ENCODE peak calls at places on chromosome 2, in five cellular contexts. One of them, this sample, is unnamed.
A peak's percentile ranks its signal among the peaks of the same experiment; 100 is the strongest.

GRCh38 chr2:230907361-230908093 is 17.5 kb downstream of the GPR55 start:
- DNase-seq in ovary: no peak
- DNase-seq in stomach: peak; percentile 9
- DNase-seq in tibial nerve: no peak
- DNase-seq in SK-N-SH: no peak
- DNase-seq in this sample: peak; percentile 54

GRCh38 chr2:148981350-148981749 is 57.1 kb upstream of the LYPD6B start:
- DNase-seq in ovary: no peak
- DNase-seq in stomach: no peak
- DNase-seq in tibial nerve: no peak
- DNase-seq in SK-N-SH: no peak
- DNase-seq in this sample: no peak

GRCh38 chr2:229910832-229911412 is 10.9 kb downstream of the TRIP12 start:
- DNase-seq in ovary: no peak
- DNase-seq in stomach: no peak
- DNase-seq in tibial nerve: no peak
- DNase-seq in SK-N-SH: peak; percentile 42
- DNase-seq in this sample: no peak

GRCh38 chr2:47198985-47199451 is 43.9 kb upstream of the STPG4 start:
- DNase-seq in ovary: no peak
- DNase-seq in stomach: no peak
- DNase-seq in tibial nerve: no peak
- DNase-seq in SK-N-SH: no peak
- DNase-seq in this sample: no peak

GRCh38 chr2:186612555-186613440 is 22.9 kb downstream of the ITGAV start:
- DNase-seq in ovary: no peak
- DNase-seq in stomach: no peak
- DNase-seq in tibial nerve: no peak
- DNase-seq in SK-N-SH: no peak
- DNase-seq in this sample: no peak

GRCh38 chr2:187188783-187189631 is 259.0 kb downstream of the CALCRL start:
- DNase-seq in ovary: no peak
- DNase-seq in stomach: no peak
- DNase-seq in tibial nerve: no peak
- DNase-seq in SK-N-SH: no peak
- DNase-seq in this sample: no peak

GRCh38 chr2:101768480-101769077 is 71.1 kb downstream of the MAP4K4 start:
- DNase-seq in ovary: no peak
- DNase-seq in stomach: no peak
- DNase-seq in tibial nerve: no peak
- DNase-seq in SK-N-SH: no peak
- DNase-seq in this sample: no peak

GRCh38 chr2:236088368-236089057 is 79.7 kb downstream of the GBX2 start:
- DNase-seq in ovary: no peak
- DNase-seq in stomach: no peak
- DNase-seq in tibial nerve: no peak
- DNase-seq in SK-N-SH: no peak
- DNase-seq in this sample: no peak

GRCh38 chr2:168189835-168190426 is 57.5 kb downstream of the STK39 start:
- DNase-seq in ovary: no peak
- DNase-seq in stomach: no peak
- DNase-seq in tibial nerve: no peak
- DNase-seq in SK-N-SH: no peak
- DNase-seq in this sample: no peak

GRCh38 chr2:176149484-176150337 is 1.6 kb upstream of the HOXD4 start:
- DNase-seq in ovary: no peak
- DNase-seq in stomach: peak; percentile 17
- DNase-seq in tibial nerve: no peak
- DNase-seq in SK-N-SH: no peak
- DNase-seq in this sample: no peak

GRCh38 chr2:37797081-37797480 is 125.6 kb upstream of the CDC42EP3 start:
- DNase-seq in ovary: no peak
- DNase-seq in stomach: no peak
- DNase-seq in tibial nerve: no peak
- DNase-seq in SK-N-SH: no peak
- DNase-seq in this sample: no peak

GRCh38 chr2:73891276-73891901 is 1.4 kb upstream of the ACTG2 start:
- DNase-seq in ovary: no peak
- DNase-seq in stomach: no peak
- DNase-seq in tibial nerve: no peak
- DNase-seq in SK-N-SH: no peak
- DNase-seq in this sample: peak; percentile 64

GRCh38 chr2:151333083-151333482 is 24.3 kb upstream of the TNFAIP6 start:
- DNase-seq in ovary: no peak
- DNase-seq in stomach: no peak
- DNase-seq in tibial nerve: no peak
- DNase-seq in SK-N-SH: no peak
- DNase-seq in this sample: no peak

GRCh38 chr2:135904590-135904989 is 28.3 kb upstream of the MCM6 start:
- DNase-seq in ovary: no peak
- DNase-seq in stomach: no peak
- DNase-seq in tibial nerve: no peak
- DNase-seq in SK-N-SH: no peak
- DNase-seq in this sample: no peak

GRCh38 chr2:241218131-241219029 is 29.9 kb downstream of the ANO7 start:
- DNase-seq in ovary: peak; percentile 56
- DNase-seq in stomach: peak; percentile 55
- DNase-seq in tibial nerve: no peak
- DNase-seq in SK-N-SH: peak; percentile 88
- DNase-seq in this sample: no peak

GRCh38 chr2:173216668-173217067 is 138.0 kb upstream of the CDCA7 start:
- DNase-seq in ovary: no peak
- DNase-seq in stomach: no peak
- DNase-seq in tibial nerve: no peak
- DNase-seq in SK-N-SH: no peak
- DNase-seq in this sample: no peak
- TF ChIP-seq CTCF in ovary: no peak
- TF ChIP-seq CTCF in stomach: no peak
- TF ChIP-seq CTCF in tibial nerve: no peak
- TF ChIP-seq CTCF in SK-N-SH: no peak
- TF ChIP-seq CTCF in this sample: peak; percentile 14

DNA sequence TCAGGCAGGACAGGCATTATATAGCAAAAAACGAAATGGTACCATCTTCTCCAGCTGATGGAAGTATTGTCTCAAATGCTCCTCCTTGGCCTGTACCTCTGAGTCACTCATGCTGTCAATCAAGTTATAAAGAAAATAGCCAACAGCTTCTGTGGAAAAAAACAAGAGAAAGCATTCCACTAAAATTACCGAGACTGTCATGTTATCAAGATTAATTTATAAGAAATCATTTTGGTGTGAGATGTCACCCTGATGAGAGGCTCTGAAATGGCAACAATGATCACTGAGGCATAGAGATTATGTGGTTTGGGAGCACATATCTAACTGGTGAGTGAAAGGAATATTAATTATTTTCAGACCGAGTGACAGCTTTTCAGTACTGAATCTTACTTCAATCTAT is 47.4 kb downstream of the LRPPRC start:
- DNase-seq in ovary: no peak
- DNase-seq in stomach: no peak
- DNase-seq in tibial nerve: no peak
- DNase-seq in SK-N-SH: no peak
- DNase-seq in this sample: no peak
- TF ChIP-seq EP300 in ovary: no peak
- TF ChIP-seq EP300 in stomach: no peak
- TF ChIP-seq EP300 in tibial nerve: no peak
- TF ChIP-seq EP300 in SK-N-SH: no peak
- TF ChIP-seq EP300 in this sample: no peak

GRCh38 chr2:12606472-12607000 is 110.2 kb upstream of the TRIB2 start:
- DNase-seq in ovary: no peak
- DNase-seq in stomach: no peak
- DNase-seq in tibial nerve: no peak
- DNase-seq in SK-N-SH: peak; percentile 70
- DNase-seq in this sample: no peak
- TF ChIP-seq CTCF in ovary: no peak
- TF ChIP-seq CTCF in stomach: no peak
- TF ChIP-seq CTCF in tibial nerve: no peak
- TF ChIP-seq CTCF in SK-N-SH: peak; percentile 46
- TF ChIP-seq CTCF in this sample: no peak

GRCh38 chr2:237603718-237604362 is 13.3 kb upstream of the RAB17 start:
- DNase-seq in ovary: no peak
- DNase-seq in stomach: no peak
- DNase-seq in tibial nerve: no peak
- DNase-seq in SK-N-SH: no peak
- DNase-seq in this sample: no peak
- TF ChIP-seq EP300 in ovary: no peak
- TF ChIP-seq EP300 in stomach: no peak
- TF ChIP-seq EP300 in tibial nerve: peak; percentile 49
- TF ChIP-seq EP300 in SK-N-SH: no peak
- TF ChIP-seq EP300 in this sample: no peak

GRCh38 chr2:110904410-110905148 is 172.2 kb downstream of the ACOXL start:
- DNase-seq in ovary: no peak
- DNase-seq in stomach: no peak
- DNase-seq in tibial nerve: no peak
- DNase-seq in SK-N-SH: no peak
- DNase-seq in this sample: no peak

GRCh38 chr2:110903548-110903947 is 171.2 kb downstream of the ACOXL start:
- DNase-seq in ovary: no peak
- DNase-seq in stomach: no peak
- DNase-seq in tibial nerve: no peak
- DNase-seq in SK-N-SH: peak; percentile 65
- DNase-seq in this sample: peak; percentile 77

GRCh38 chr2:110910404-110910803 is 178.0 kb downstream of the ACOXL start:
- DNase-seq in ovary: no peak
- DNase-seq in stomach: no peak
- DNase-seq in tibial nerve: no peak
- DNase-seq in SK-N-SH: no peak
- DNase-seq in this sample: no peak

GRCh38 chr2:110906613-110907365 is 174.4 kb downstream of the ACOXL start:
- DNase-seq in ovary: no peak
- DNase-seq in stomach: no peak
- DNase-seq in tibial nerve: no peak
- DNase-seq in SK-N-SH: no peak
- DNase-seq in this sample: no peak
- TF ChIP-seq CTCF in ovary: no peak
- TF ChIP-seq CTCF in stomach: no peak
- TF ChIP-seq CTCF in tibial nerve: no peak
- TF ChIP-seq CTCF in SK-N-SH: no peak
- TF ChIP-seq CTCF in this sample: no peak

DNA sequence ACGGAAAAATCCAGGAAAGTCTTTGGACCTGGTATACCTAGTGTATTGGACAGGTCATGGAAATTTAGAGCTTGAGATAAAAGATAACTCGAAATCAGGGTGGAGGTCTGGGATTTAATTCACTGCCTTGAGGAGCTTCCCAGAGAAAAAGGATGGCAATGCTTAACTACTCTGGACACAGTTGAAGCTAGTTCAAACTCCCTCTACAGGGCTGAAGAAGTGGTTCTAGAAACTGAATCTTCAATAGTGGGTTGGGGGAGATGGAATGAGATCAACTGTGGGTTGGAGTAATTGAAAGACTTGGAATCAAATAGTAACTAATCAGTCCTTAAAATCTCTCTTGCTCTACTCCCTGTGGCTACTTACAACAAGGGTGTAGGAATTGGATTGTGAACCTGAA is 600.1 kb downstream of the IRS1 start:
- DNase-seq in ovary: no peak
- DNase-seq in stomach: no peak
- DNase-seq in tibial nerve: no peak
- DNase-seq in SK-N-SH: no peak
- DNase-seq in this sample: no peak
- TF ChIP-seq EP300 in ovary: no peak
- TF ChIP-seq EP300 in stomach: no peak
- TF ChIP-seq EP300 in tibial nerve: no peak
- TF ChIP-seq EP300 in SK-N-SH: no peak
- TF ChIP-seq EP300 in this sample: no peak

DNA sequence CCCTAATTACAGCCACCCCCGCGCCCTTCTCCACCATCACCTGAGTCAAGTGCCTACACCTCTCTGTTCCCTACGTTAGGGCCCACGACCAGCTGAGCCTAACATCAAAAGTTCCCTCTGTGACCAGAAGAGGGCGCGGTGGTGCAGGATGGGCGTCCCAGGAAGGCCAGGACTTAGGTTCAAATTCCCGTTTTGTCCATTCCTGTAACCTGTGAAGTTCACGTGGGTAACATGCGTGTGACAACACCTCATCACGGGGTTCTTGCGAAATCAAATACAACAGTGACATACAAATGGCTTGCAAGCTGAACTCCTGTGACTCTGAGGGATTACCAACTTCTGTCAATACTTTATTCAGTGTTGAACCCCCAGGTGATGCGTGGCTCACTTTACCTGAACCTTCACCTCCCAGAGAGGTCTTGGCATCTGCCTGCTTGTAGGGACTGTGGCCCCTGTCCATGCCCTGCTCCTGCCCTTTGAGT is 207.9 kb downstream of the ARL4C start:
- DNase-seq in ovary: no peak
- DNase-seq in stomach: peak; percentile 74
- DNase-seq in tibial nerve: peak; percentile 64
- DNase-seq in SK-N-SH: peak; percentile 67
- DNase-seq in this sample: peak; percentile 80
- TF ChIP-seq CTCF in ovary: no peak
- TF ChIP-seq CTCF in stomach: no peak
- TF ChIP-seq CTCF in tibial nerve: peak; percentile 78
- TF ChIP-seq CTCF in SK-N-SH: peak; percentile 65
- TF ChIP-seq CTCF in this sample: peak; percentile 61